ENCODE peak calls at places on chromosomes 6 and 20, in five cellular contexts. O is body of pancreas; Z is T-helper 2 cell treated with Interferon-gamma antibody and Interleukin-4, amounts not matched to agents 5 μg/mL and 100 μg/mL, for 36 hours; E is NCI-H1092; R is HT-29. H is an unnamed sample.

GRCh38 chr20:1897486-1897885 is 2.3 kb downstream of the SIRPA start:
- DNase-seq in O (no peak), Z (no peak), E (no peak), R (no peak), H (peak)

GRCh38 chr20:58668901-58669286 is 17.8 kb downstream of the STX16 start:
- DNase-seq in O (no peak), Z (no peak), E (no peak), R (no peak), H (no peak)

GRCh38 chr6:26305097-26305841 is 59.7 kb upstream of the BTN3A2 start:
- DNase-seq in O (peak), Z (peak), E (no peak), R (peak), H (peak)

GRCh38 chr20:38075161-38075998 is 41.8 kb downstream of the RPRD1B start:
- DNase-seq in O (no peak), Z (no peak), E (no peak), R (no peak), H (no peak)

GRCh38 chr6:42177514-42178364 is 4.6 kb downstream of the GUCA1A start:
- DNase-seq in O (no peak), Z (no peak), E (no peak), R (no peak), H (no peak)

GRCh38 chr20:653590-654426 is 808 bp upstream of the SRXN1 start:
- DNase-seq in O (no peak), Z (no peak), E (no peak), R (no peak), H (no peak)

GRCh38 chr20:63178889-63179751 is 36.8 kb downstream of the YTHDF1 start:
- DNase-seq in O (peak), Z (peak), E (peak), R (peak), H (peak)

GRCh38 chr20:17615645-17616479 is 46.0 kb downstream of the DSTN start:
- DNase-seq in O (peak), Z (no peak), E (peak), R (no peak), H (no peak)

GRCh38 chr20:32543570-32544259 is 41.4 kb downstream of the NOL4L start:
- DNase-seq in O (no peak), Z (no peak), E (no peak), R (no peak), H (no peak)

GRCh38 chr6:30914854-30915590 is 984 bp downstream of the VARS2 start:
- DNase-seq in O (no peak), Z (no peak), E (no peak), R (no peak), H (no peak)

GRCh38 chr20:12847862-12848261 is 160.9 kb upstream of the SPTLC3 start:
- DNase-seq in O (no peak), Z (no peak), E (no peak), R (peak), H (no peak)

GRCh38 chr6:133767571-133767970 is 121.3 kb upstream of the TCF21 start:
- DNase-seq in O (no peak), Z (no peak), E (no peak), R (no peak), H (no peak)

GRCh38 chr20:25317351-25318075 is 69.6 kb downstream of the PYGB start:
- DNase-seq in O (peak), Z (no peak), E (no peak), R (no peak), H (no peak)

GRCh38 chr20:50370036-50370566 is 140.1 kb upstream of the PTPN1 start:
- DNase-seq in O (no peak), Z (no peak), E (no peak), R (no peak), H (no peak)

GRCh38 chr20:11350126-11351005 is 567.3 kb upstream of the BTBD3 start:
- DNase-seq in O (no peak), Z (no peak), E (no peak), R (no peak), H (no peak)

H was measured in B cell.